ENCODE peak calls at places on chromosomes 3 and 15, in nine cellular contexts. One of them, this sample, is unnamed.

GRCh38 chr3:158644345-158644908 is at the start of gene GFM1:
- DNase-seq in Panc1: peak
- DNase-seq in adrenal gland: peak
- DNase-seq in tibial artery: peak
- DNase-seq in A549: peak
- DNase-seq in sigmoid colon: peak
- DNase-seq in IMR-90: peak
- DNase-seq in left lung: peak
- DNase-seq in BJ: peak
- DNase-seq in this sample: peak

GRCh38 chr15:70358871-70359647 is 261.3 kb upstream of the TLE3 start:
- DNase-seq in Panc1: no peak
- DNase-seq in adrenal gland: no peak
- DNase-seq in tibial artery: no peak
- DNase-seq in A549: no peak
- DNase-seq in sigmoid colon: no peak
- DNase-seq in IMR-90: no peak
- DNase-seq in left lung: no peak
- DNase-seq in BJ: no peak
- DNase-seq in this sample: no peak

GRCh38 chr15:67164811-67165652 is 89.4 kb downstream of the AAGAB start:
- DNase-seq in Panc1: no peak
- DNase-seq in adrenal gland: peak
- DNase-seq in tibial artery: peak
- DNase-seq in A549: no peak
- DNase-seq in sigmoid colon: peak
- DNase-seq in IMR-90: peak
- DNase-seq in left lung: no peak
- DNase-seq in BJ: no peak
- DNase-seq in this sample: no peak

GRCh38 chr3:31053299-31053698 is 158.8 kb upstream of the GADL1 start:
- DNase-seq in Panc1: no peak
- DNase-seq in adrenal gland: no peak
- DNase-seq in tibial artery: no peak
- DNase-seq in A549: no peak
- DNase-seq in sigmoid colon: no peak
- DNase-seq in IMR-90: no peak
- DNase-seq in left lung: no peak
- DNase-seq in BJ: no peak
- DNase-seq in this sample: no peak

GRCh38 chr3:112315791-112316190 is 17.2 kb upstream of the CD200 start:
- DNase-seq in Panc1: no peak
- DNase-seq in adrenal gland: no peak
- DNase-seq in tibial artery: no peak
- DNase-seq in A549: no peak
- DNase-seq in sigmoid colon: no peak
- DNase-seq in IMR-90: no peak
- DNase-seq in left lung: no peak
- DNase-seq in BJ: no peak
- DNase-seq in this sample: no peak

GRCh38 chr3:13394363-13394762 is 25.8 kb downstream of the NUP210 start:
- DNase-seq in Panc1: no peak
- DNase-seq in adrenal gland: no peak
- DNase-seq in tibial artery: no peak
- DNase-seq in A549: no peak
- DNase-seq in sigmoid colon: no peak
- DNase-seq in IMR-90: no peak
- DNase-seq in left lung: no peak
- DNase-seq in BJ: no peak
- DNase-seq in this sample: no peak

GRCh38 chr15:60299452-60300047 is 98.2 kb downstream of the ANXA2 start:
- DNase-seq in Panc1: no peak
- DNase-seq in adrenal gland: no peak
- DNase-seq in tibial artery: no peak
- DNase-seq in A549: peak
- DNase-seq in sigmoid colon: no peak
- DNase-seq in IMR-90: no peak
- DNase-seq in left lung: no peak
- DNase-seq in BJ: no peak
- DNase-seq in this sample: peak

GRCh38 chr3:95048564-95048963 is 985.7 kb downstream of the NSUN3 start:
- DNase-seq in Panc1: no peak
- DNase-seq in adrenal gland: no peak
- DNase-seq in tibial artery: no peak
- DNase-seq in A549: no peak
- DNase-seq in sigmoid colon: no peak
- DNase-seq in IMR-90: no peak
- DNase-seq in left lung: no peak
- DNase-seq in BJ: no peak
- DNase-seq in this sample: no peak

GRCh38 chr3:5251196-5251583 is 63.7 kb downstream of the EDEM1 start:
- DNase-seq in Panc1: no peak
- DNase-seq in adrenal gland: no peak
- DNase-seq in tibial artery: no peak
- DNase-seq in A549: no peak
- DNase-seq in sigmoid colon: no peak
- DNase-seq in IMR-90: no peak
- DNase-seq in left lung: no peak
- DNase-seq in BJ: no peak
- DNase-seq in this sample: no peak

GRCh38 chr3:192409203-192409837 is 318.0 kb downstream of the FGF12 start:
- DNase-seq in Panc1: no peak
- DNase-seq in adrenal gland: peak
- DNase-seq in tibial artery: no peak
- DNase-seq in A549: peak
- DNase-seq in sigmoid colon: peak
- DNase-seq in IMR-90: no peak
- DNase-seq in left lung: no peak
- DNase-seq in BJ: no peak
- DNase-seq in this sample: peak

GRCh38 chr3:192408721-192409151 is 318.6 kb downstream of the FGF12 start:
- DNase-seq in Panc1: no peak
- DNase-seq in adrenal gland: peak
- DNase-seq in tibial artery: no peak
- DNase-seq in A549: peak
- DNase-seq in sigmoid colon: no peak
- DNase-seq in IMR-90: no peak
- DNase-seq in left lung: no peak
- DNase-seq in BJ: no peak
- DNase-seq in this sample: peak

GRCh38 chr3:192408007-192408655 is 319.2 kb downstream of the FGF12 start:
- DNase-seq in Panc1: no peak
- DNase-seq in adrenal gland: peak
- DNase-seq in tibial artery: no peak
- DNase-seq in A549: no peak
- DNase-seq in sigmoid colon: peak
- DNase-seq in IMR-90: no peak
- DNase-seq in left lung: no peak
- DNase-seq in BJ: no peak
- DNase-seq in this sample: no peak

GRCh38 chr3:192410684-192410960 is 316.7 kb downstream of the FGF12 start:
- DNase-seq in Panc1: no peak
- DNase-seq in adrenal gland: peak
- DNase-seq in tibial artery: no peak
- DNase-seq in A549: no peak
- DNase-seq in sigmoid colon: no peak
- DNase-seq in IMR-90: no peak
- DNase-seq in left lung: no peak
- DNase-seq in BJ: no peak
- DNase-seq in this sample: no peak

GRCh38 chr3:192409838-192410683 is 317.3 kb downstream of the FGF12 start:
- DNase-seq in Panc1: no peak
- DNase-seq in adrenal gland: peak
- DNase-seq in tibial artery: no peak
- DNase-seq in A549: peak
- DNase-seq in sigmoid colon: no peak
- DNase-seq in IMR-90: no peak
- DNase-seq in left lung: no peak
- DNase-seq in BJ: no peak
- DNase-seq in this sample: no peak
- H3K4me3 ChIP-seq in Panc1: peak
- H3K4me3 ChIP-seq in adrenal gland: no peak
- H3K4me3 ChIP-seq in tibial artery: peak
- H3K4me3 ChIP-seq in A549: peak
- H3K4me3 ChIP-seq in sigmoid colon: peak
- H3K4me3 ChIP-seq in IMR-90: no peak
- H3K4me3 ChIP-seq in left lung: peak
- H3K4me3 ChIP-seq in BJ: no peak
- H3K4me3 ChIP-seq in this sample: peak

GRCh38 chr3:194574639-194575483 is 58.4 kb downstream of the TMEM44 start:
- DNase-seq in Panc1: no peak
- DNase-seq in adrenal gland: peak
- DNase-seq in tibial artery: no peak
- DNase-seq in A549: no peak
- DNase-seq in sigmoid colon: no peak
- DNase-seq in IMR-90: peak
- DNase-seq in left lung: no peak
- DNase-seq in BJ: no peak
- DNase-seq in this sample: peak
- TF ChIP-seq CTCF in Panc1: no peak
- TF ChIP-seq CTCF in adrenal gland: peak
- TF ChIP-seq CTCF in tibial artery: no peak
- TF ChIP-seq CTCF in A549: no peak
- TF ChIP-seq CTCF in sigmoid colon: no peak
- TF ChIP-seq CTCF in IMR-90: peak
- TF ChIP-seq CTCF in left lung: no peak
- TF ChIP-seq CTCF in BJ: peak
- TF ChIP-seq CTCF in this sample: no peak

GRCh38 chr3:173639098-173639497 is 241.6 kb downstream of the NLGN1 start:
- DNase-seq in Panc1: no peak
- DNase-seq in adrenal gland: no peak
- DNase-seq in tibial artery: no peak
- DNase-seq in A549: no peak
- DNase-seq in sigmoid colon: no peak
- DNase-seq in IMR-90: no peak
- DNase-seq in left lung: no peak
- DNase-seq in BJ: no peak
- DNase-seq in this sample: no peak
- H3K4me3 ChIP-seq in Panc1: no peak
- H3K4me3 ChIP-seq in adrenal gland: no peak
- H3K4me3 ChIP-seq in tibial artery: no peak
- H3K4me3 ChIP-seq in A549: no peak
- H3K4me3 ChIP-seq in sigmoid colon: no peak
- H3K4me3 ChIP-seq in IMR-90: no peak
- H3K4me3 ChIP-seq in left lung: no peak
- H3K4me3 ChIP-seq in BJ: no peak
- H3K4me3 ChIP-seq in this sample: no peak

GRCh38 chr3:38000242-38000916 is 9.8 kb downstream of the VILL start:
- DNase-seq in Panc1: no peak
- DNase-seq in adrenal gland: peak
- DNase-seq in tibial artery: peak
- DNase-seq in A549: no peak
- DNase-seq in sigmoid colon: peak
- DNase-seq in IMR-90: no peak
- DNase-seq in left lung: peak
- DNase-seq in BJ: no peak
- DNase-seq in this sample: no peak
- TF ChIP-seq CTCF in Panc1: no peak
- TF ChIP-seq CTCF in adrenal gland: no peak
- TF ChIP-seq CTCF in tibial artery: no peak
- TF ChIP-seq CTCF in A549: no peak
- TF ChIP-seq CTCF in sigmoid colon: no peak
- TF ChIP-seq CTCF in IMR-90: no peak
- TF ChIP-seq CTCF in left lung: no peak
- TF ChIP-seq CTCF in BJ: no peak
- TF ChIP-seq CTCF in this sample: no peak

DNA sequence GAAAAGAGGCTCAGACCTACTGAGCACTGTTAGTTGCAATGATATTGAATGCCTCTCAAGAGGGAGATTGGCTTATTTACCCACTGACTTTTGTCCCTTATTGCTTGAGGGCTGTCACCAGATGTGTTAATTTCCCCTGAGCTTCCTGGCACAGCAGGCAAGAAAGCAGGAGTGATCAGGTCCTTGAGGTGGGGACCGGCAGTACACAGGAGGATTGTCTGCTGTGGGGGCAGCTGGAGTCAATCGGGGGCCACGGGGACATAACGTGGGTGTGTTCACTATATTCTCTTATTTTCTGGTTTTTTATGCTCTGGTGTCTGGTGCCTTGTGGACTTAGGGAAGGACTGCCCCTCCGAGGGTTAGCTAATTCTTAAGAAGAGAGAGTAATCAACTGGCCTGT is 44.7 kb downstream of the GASK1A start:
- DNase-seq in Panc1: no peak
- DNase-seq in adrenal gland: no peak
- DNase-seq in tibial artery: no peak
- DNase-seq in A549: no peak
- DNase-seq in sigmoid colon: no peak
- DNase-seq in IMR-90: no peak
- DNase-seq in left lung: no peak
- DNase-seq in BJ: no peak
- DNase-seq in this sample: no peak
- H3K4me3 ChIP-seq in Panc1: no peak
- H3K4me3 ChIP-seq in adrenal gland: no peak
- H3K4me3 ChIP-seq in tibial artery: no peak
- H3K4me3 ChIP-seq in A549: no peak
- H3K4me3 ChIP-seq in sigmoid colon: no peak
- H3K4me3 ChIP-seq in IMR-90: no peak
- H3K4me3 ChIP-seq in left lung: no peak
- H3K4me3 ChIP-seq in BJ: no peak
- H3K4me3 ChIP-seq in this sample: no peak